ENCODE peak calls at places on chromosomes 7 and 10, in nine cellular contexts. A is pancreas, J is esophagus muscularis mucosa, S is heart left ventricle, U is upper lobe of right lung, K is lower lobe of right lung, W is GM23248, Z is A549, L is ovary. Y is an unnamed sample.

GRCh38 chr7:131109011-131109756 is 218.5 kb upstream of the MKLN1 start:
- DNase-seq in A (no peak), J (no peak), S (no peak), U (no peak), K (no peak), W (peak; percentile 84), Z (no peak), L (peak; percentile 37), Y (peak; percentile 33)

GRCh38 chr7:50450691-50451051 is 521 bp upstream of the FIGNL1 start:
- DNase-seq in A (peak; percentile 11), J (no peak), S (no peak), U (peak; percentile 70), K (peak; percentile 61), W (peak; percentile 17), Z (peak; percentile 10), L (peak; percentile 31), Y (no peak)

GRCh38 chr10:125340871-125341270 is 180.5 kb upstream of the CTBP2 start:
- DNase-seq in A (no peak), J (no peak), S (no peak), U (no peak), K (no peak), W (peak; percentile 8), Z (no peak), L (no peak), Y (no peak)

GRCh38 chr10:70494966-70495365 is 16.4 kb downstream of the PALD1 start:
- DNase-seq in A (no peak), J (no peak), S (no peak), U (no peak), K (peak; percentile 77), W (no peak), Z (no peak), L (no peak), Y (no peak)

GRCh38 chr7:16086743-16087142 is 334.6 kb downstream of the CRPPA start:
- DNase-seq in A (no peak), J (no peak), S (no peak), U (no peak), K (no peak), W (no peak), Z (no peak), L (no peak), Y (no peak)

GRCh38 chr10:28240400-28240799 is 62.5 kb downstream of the MPP7 start:
- DNase-seq in A (no peak), J (no peak), S (no peak), U (no peak), K (no peak), W (no peak), Z (no peak), L (no peak), Y (no peak)

GRCh38 chr7:68535266-68535665 is 1063.0 kb upstream of the AUTS2 start:
- DNase-seq in A (no peak), J (no peak), S (no peak), U (no peak), K (no peak), W (no peak), Z (no peak), L (no peak), Y (no peak)

GRCh38 chr7:108367946-108368345 is 88.3 kb downstream of the NRCAM start:
- DNase-seq in A (no peak), J (no peak), S (no peak), U (no peak), K (no peak), W (no peak), Z (peak; percentile 12), L (no peak), Y (no peak)

GRCh38 chr7:27775772-27776171 is 35.8 kb downstream of the TAX1BP1 start:
- DNase-seq in A (no peak), J (no peak), S (no peak), U (no peak), K (no peak), W (no peak), Z (no peak), L (no peak), Y (no peak)

GRCh38 chr7:130888468-130888867 is 154.5 kb upstream of the KLF14 start:
- DNase-seq in A (no peak), J (no peak), S (no peak), U (no peak), K (no peak), W (no peak), Z (no peak), L (no peak), Y (no peak)

GRCh38 chr10:126803394-126803793 is 101.8 kb upstream of the DOCK1 start:
- DNase-seq in A (no peak), J (no peak), S (no peak), U (no peak), K (no peak), W (no peak), Z (no peak), L (no peak), Y (no peak)

GRCh38 chr7:137760111-137760510 is 86.7 kb downstream of the DGKI start:
- DNase-seq in A (peak; percentile 34), J (no peak), S (no peak), U (no peak), K (no peak), W (no peak), Z (no peak), L (no peak), Y (no peak)

GRCh38 chr10:3758491-3758970 is 26.5 kb downstream of the KLF6 start:
- DNase-seq in A (no peak), J (no peak), S (no peak), U (no peak), K (no peak), W (no peak), Z (no peak), L (no peak), Y (no peak)

GRCh38 chr7:117871778-117872538 is 1.3 kb downstream of the CTTNBP2 start:
- DNase-seq in A (peak; percentile 7), J (no peak), S (no peak), U (no peak), K (no peak), W (peak; percentile 2), Z (no peak), L (peak; percentile 37), Y (no peak)

GRCh38 chr10:52940921-52941320 is 168.3 kb upstream of the MBL2 start:
- DNase-seq in A (no peak), J (no peak), S (no peak), U (no peak), K (no peak), W (no peak), Z (no peak), L (no peak), Y (no peak)

GRCh38 chr7:19051767-19052375 is 65.6 kb downstream of the TWIST1 start:
- DNase-seq in A (no peak), J (no peak), S (no peak), U (no peak), K (no peak), W (peak; percentile 62), Z (peak; percentile 20), L (no peak), Y (no peak)

GRCh38 chr7:139830779-139831498 is 1.9 kb downstream of the TBXAS1 start:
- DNase-seq in A (no peak), J (no peak), S (no peak), U (no peak), K (no peak), W (no peak), Z (no peak), L (no peak), Y (no peak)

GRCh38 chr7:139828880-139829653 is at the start of gene TBXAS1:
- DNase-seq in A (peak; percentile 14), J (no peak), S (no peak), U (peak; percentile 70), K (peak; percentile 65), W (no peak), Z (peak; percentile 19), L (no peak), Y (no peak)

GRCh38 chr7:139828446-139828845 is 618 bp upstream of the TBXAS1 start:
- DNase-seq in A (no peak), J (no peak), S (no peak), U (no peak), K (no peak), W (no peak), Z (no peak), L (no peak), Y (no peak)

GRCh38 chr7:139830292-139830691 is 1.2 kb downstream of the TBXAS1 start:
- DNase-seq in A (no peak), J (no peak), S (no peak), U (no peak), K (no peak), W (no peak), Z (no peak), L (no peak), Y (no peak)

GRCh38 chr7:139829654-139830130 is 628 bp downstream of the TBXAS1 start:
- DNase-seq in A (no peak), J (no peak), S (no peak), U (no peak), K (no peak), W (no peak), Z (no peak), L (no peak), Y (no peak)
- H3K4me3 ChIP-seq in A (peak overlapping the region; percentile 23), J (peak overlapping the region; percentile 20), S (no peak overlapping the region), U (peak overlapping the region; percentile 43), K (peak overlapping the region; percentile 44), W (no peak overlapping the region), Z (peak overlapping the region; percentile 11), L (no peak overlapping the region), Y (no peak overlapping the region)

DNA sequence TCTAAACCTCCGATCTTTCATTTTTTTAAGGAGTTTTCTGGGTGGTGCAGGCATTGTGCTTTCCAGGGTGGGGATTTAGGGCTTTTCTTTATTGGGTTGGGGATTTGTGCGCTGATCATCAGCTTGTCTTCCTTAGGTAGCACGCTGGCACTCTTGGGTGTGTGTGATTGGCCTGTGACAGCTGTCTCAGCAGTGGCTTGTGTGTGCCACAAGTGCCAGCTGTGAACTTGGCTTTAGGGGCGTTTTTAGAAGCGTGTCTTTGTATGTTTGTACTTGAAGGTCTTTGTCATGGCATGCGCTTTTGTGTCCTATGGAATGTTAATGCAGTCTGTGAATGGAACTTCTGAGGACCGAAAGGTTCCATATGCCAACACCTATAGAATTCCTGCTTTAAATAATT is 788 bp downstream of the AKAP9 start:
- DNase-seq in A (peak; percentile 46), J (no peak), S (no peak), U (no peak), K (peak; percentile 58), W (peak; percentile 49), Z (no peak), L (peak; percentile 22), Y (no peak)
- H3K4me1 ChIP-seq in A (peaks cover 27% of the 10 kb centered on the region), J (peaks cover 52% of the 10 kb centered on the region), S (peaks cover 20% of the 10 kb centered on the region), U (peaks cover 27% of the 10 kb centered on the region), K (peaks cover 48% of the 10 kb centered on the region), W (peaks cover 21% of the 10 kb centered on the region), Z (peaks cover 25% of the 10 kb centered on the region), L (peaks cover 13% of the 10 kb centered on the region), Y (peaks cover 8% of the 10 kb centered on the region)

DNA sequence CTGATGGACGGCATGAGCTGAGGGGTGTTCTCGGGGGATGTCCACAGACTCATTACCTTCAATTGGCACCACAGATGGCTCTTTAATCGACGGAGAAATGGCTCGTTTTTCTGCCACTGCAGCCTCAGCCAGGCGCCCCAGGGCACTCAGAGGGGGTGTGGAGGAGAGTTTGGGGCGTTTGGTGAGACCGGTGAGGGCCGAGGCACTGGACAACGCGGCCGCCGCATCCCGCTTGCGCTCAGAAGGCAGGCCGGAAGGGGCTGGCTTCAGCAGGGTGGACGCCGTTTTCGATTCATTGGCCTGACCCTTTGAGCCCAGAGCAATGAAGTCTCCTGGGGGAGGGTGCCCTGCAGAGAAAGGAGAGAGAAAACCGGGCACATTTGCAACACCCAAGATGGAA is 1.3 kb downstream of the INTS1 start:
- DNase-seq in A (no peak), J (no peak), S (no peak), U (no peak), K (no peak), W (no peak), Z (no peak), L (peak; percentile 21), Y (no peak)
- H3K4me3 ChIP-seq in A (peak overlapping the region; percentile 100), J (peak overlapping the region; percentile 100), S (no peak overlapping the region), U (peak overlapping the region; percentile 97), K (peak overlapping the region; percentile 98), W (peak overlapping the region; percentile 88), Z (peak overlapping the region; percentile 93), L (no peak overlapping the region), Y (peak overlapping the region; percentile 97)

GRCh38 chr10:80184291-80184690 is 21.0 kb downstream of the ANXA11 start:
- DNase-seq in A (no peak), J (no peak), S (no peak), U (no peak), K (no peak), W (no peak), Z (no peak), L (no peak), Y (no peak)
- H3K4me1 ChIP-seq in A (peaks cover 34% of the 10 kb centered on the region), J (peaks cover 81% of the 10 kb centered on the region), S (peaks cover 87% of the 10 kb centered on the region), U (peaks cover 65% of the 10 kb centered on the region), K (peaks cover 69% of the 10 kb centered on the region), W (no peaks in the 10 kb centered on the region), Z (peaks cover 7% of the 10 kb centered on the region), L (peaks cover 19% of the 10 kb centered on the region), Y (no peaks in the 10 kb centered on the region)